ENCODE peak calls at places on chromosomes 4 and X, in ten cellular contexts. C, W, D, O, N, G, L, Z, K and V are unnamed samples.

GRCh38 chr4:96767815-96768480 is 928.1 kb downstream of the PDHA2 start:
- DNase-seq in L (no peak), Z (no peak), C (peak; percentile 51), G (no peak), D (no peak), W (no peak), O (no peak), K (no peak), N (no peak), V (no peak)

GRCh38 chrX:30875957-30876356 is 13.1 kb downstream of the TAB3 start:
- DNase-seq in W (peak; percentile 19), L (peak; percentile 65), N (no peak), K (peak; percentile 89), O (no peak), C (peak; percentile 88), D (peak; percentile 23), G (peak; percentile 64), Z (no peak), V (peak; percentile 80)

GRCh38 chr4:13349096-13349495 is 135.0 kb downstream of the RAB28 start:
- DNase-seq in Z (no peak), C (no peak), K (peak; percentile 50), L (peak; percentile 59), O (no peak), G (peak; percentile 5), D (no peak), N (no peak), W (peak; percentile 6), V (no peak)

GRCh38 chr4:87426865-87427517 is 4.6 kb downstream of the NUDT9 start:
- DNase-seq in W (no peak), N (no peak), Z (no peak), G (no peak), O (no peak), L (no peak), C (no peak), K (no peak), D (no peak), V (no peak)

GRCh38 chr4:121112530-121112929 is 40.2 kb upstream of the NDNF start:
- DNase-seq in G (peak; percentile 4), W (no peak), L (peak; percentile 1), Z (no peak), D (no peak), O (no peak), K (peak; percentile 11), C (no peak), N (no peak), V (no peak)

GRCh38 chr4:74117024-74117534 is 18.1 kb upstream of the CXCL2 start:
- DNase-seq in L (peak; percentile 96), Z (peak; percentile 38), C (peak; percentile 75), N (no peak), O (no peak), G (peak; percentile 76), K (peak; percentile 90), D (no peak), W (peak; percentile 78), V (peak; percentile 97)

GRCh38 chrX:38452603-38453002 is 100.2 kb downstream of the OTC start:
- DNase-seq in W (no peak), K (no peak), C (no peak), L (no peak), O (no peak), D (no peak), Z (no peak), G (no peak), N (no peak), V (no peak)

GRCh38 chr4:71110499-71110898 is 117.0 kb downstream of the DCK start:
- DNase-seq in O (no peak), W (no peak), N (no peak), D (no peak), K (no peak), G (no peak), C (no peak), Z (no peak), L (no peak), V (no peak)

GRCh38 chrX:56729152-56729557 is at the start of gene NBDY:
- DNase-seq in Z (peak; percentile 16), O (peak; percentile 3), N (peak; percentile 6), K (peak; percentile 63), W (peak; percentile 15), L (peak; percentile 68), G (peak; percentile 45), D (peak; percentile 58), C (peak; percentile 58), V (peak; percentile 57)

GRCh38 chr4:126991965-126992364 is 640.8 kb upstream of the INTU start:
- DNase-seq in K (no peak), O (no peak), D (no peak), N (no peak), L (peak; percentile 74), W (no peak), G (peak; percentile 4), Z (no peak), C (peak; percentile 10), V (peak; percentile 5)

GRCh38 chr4:121749225-121749624 is 15.7 kb downstream of the SMIM43 start:
- DNase-seq in L (no peak), N (no peak), K (no peak), G (no peak), C (no peak), Z (no peak), D (no peak), W (no peak), O (no peak), V (no peak)

GRCh38 chrX:120251471-120252011 is 929 bp downstream of the ZBTB33 start:
- DNase-seq in O (peak; percentile 7), Z (peak; percentile 11), L (peak; percentile 16), K (peak; percentile 43), W (peak; percentile 27), C (peak; percentile 15), D (peak; percentile 48), G (peak; percentile 1), N (peak; percentile 1), V (peak; percentile 22)

GRCh38 chr4:164943192-164943591 is 34.3 kb downstream of the TRIM61 start:
- DNase-seq in K (no peak), G (no peak), C (peak; percentile 70), L (no peak), N (no peak), W (no peak), D (no peak), O (no peak), Z (no peak), V (no peak)

GRCh38 chr4:115233600-115233999 is 120.2 kb upstream of the NDST4 start:
- DNase-seq in W (no peak), Z (no peak), G (no peak), L (no peak), D (no peak), O (no peak), C (no peak), N (no peak), K (no peak), V (no peak)

GRCh38 chr4:113106076-113106475 is 56.6 kb downstream of the ANK2 start:
- DNase-seq in Z (no peak), L (peak; percentile 32), K (peak; percentile 53), G (peak; percentile 37), C (peak; percentile 39), O (no peak), W (peak; percentile 17), D (no peak), N (no peak), V (peak; percentile 51)

GRCh38 chr4:10808591-10808990 is 124.0 kb upstream of the CLNK start:
- DNase-seq in G (no peak), L (no peak), K (no peak), W (peak; percentile 6), C (no peak), Z (peak; percentile 14), N (no peak), D (no peak), O (no peak), V (no peak)

GRCh38 chr4:102675142-102675541 is 85.6 kb downstream of the MANBA start:
- DNase-seq in W (peak; percentile 16), N (no peak), D (no peak), K (no peak), Z (no peak), G (peak; percentile 6), O (no peak), L (peak; percentile 7), C (no peak), V (no peak)

GRCh38 chr4:26183017-26183416 is 137.8 kb upstream of the RBPJ start:
- DNase-seq in N (no peak), D (no peak), C (peak; percentile 58), W (no peak), K (peak; percentile 81), Z (no peak), O (no peak), L (no peak), G (peak; percentile 28), V (peak; percentile 41)

GRCh38 chrX:108148524-108148923 is 56.9 kb downstream of the ATG4A start:
- DNase-seq in K (peak; percentile 4), C (no peak), Z (no peak), N (no peak), W (no peak), G (no peak), D (no peak), O (no peak), L (no peak), V (no peak)

GRCh38 chrX:22666441-22666840 is 333.3 kb upstream of the DDX53 start:
- DNase-seq in L (peak; percentile 2), G (peak; percentile 35), W (no peak), K (peak; percentile 48), D (no peak), Z (no peak), N (no peak), O (no peak), C (peak; percentile 27), V (peak; percentile 13)

GRCh38 chr4:67054901-67055300 is 490.4 kb downstream of the CENPC start:
- DNase-seq in W (no peak), N (no peak), L (no peak), O (no peak), G (no peak), D (no peak), Z (no peak), K (no peak), C (no peak), V (no peak)